ENCODE peak calls at places on chromosomes 5 and 9, in eight cellular contexts. X, S, Q, N, E, U, I and L are unnamed samples.

GRCh38 chr5:82448374-82448773 is 170.2 kb upstream of the RPS23 start:
- DNase-seq in X (no peak), S (no peak), Q (no peak), N (no peak), E (no peak), U (no peak), I (no peak), L (no peak)

GRCh38 chr5:135204151-135204600 is 170.1 kb upstream of the PITX1 start:
- DNase-seq in X (no peak), S (no peak), Q (no peak), N (no peak), E (no peak), U (no peak), I (no peak), L (no peak)

GRCh38 chr5:149581931-149582768 is 852 bp downstream of the ARHGEF37 start:
- DNase-seq in X (no peak), S (no peak), Q (no peak), N (peak; percentile 52), E (no peak), U (peak; percentile 62), I (no peak), L (peak; percentile 40)

GRCh38 chr9:114898741-114899140 is 31.6 kb downstream of the TNFSF8 start:
- DNase-seq in X (no peak), S (no peak), Q (no peak), N (no peak), E (peak; percentile 76), U (no peak), I (peak; percentile 67), L (no peak)

GRCh38 chr5:132060501-132061161 is at the start of gene IL3:
- DNase-seq in X (no peak), S (no peak), Q (peak; percentile 50), N (no peak), E (peak; percentile 41), U (no peak), I (no peak), L (no peak)

GRCh38 chr9:78614892-78615291 is 318.0 kb downstream of the PSAT1 start:
- DNase-seq in X (no peak), S (no peak), Q (no peak), N (no peak), E (no peak), U (no peak), I (no peak), L (no peak)

GRCh38 chr9:78692871-78693270 is 395.9 kb downstream of the PSAT1 start:
- DNase-seq in X (no peak), S (no peak), Q (no peak), N (no peak), E (no peak), U (no peak), I (no peak), L (no peak)

GRCh38 chr5:133912951-133913350 is 55.5 kb downstream of the C5orf15 start:
- DNase-seq in X (no peak), S (no peak), Q (no peak), N (no peak), E (no peak), U (no peak), I (no peak), L (no peak)

GRCh38 chr5:168790037-168790635 is 211.0 kb upstream of the PANK3 start:
- DNase-seq in X (no peak), S (no peak), Q (no peak), N (no peak), E (no peak), U (no peak), I (no peak), L (no peak)

GRCh38 chr5:35202319-35203111 is 27.8 kb downstream of the PRLR start:
- DNase-seq in X (peak; percentile 59), S (no peak), Q (no peak), N (peak; percentile 72), E (no peak), U (no peak), I (no peak), L (peak; percentile 14)